ENCODE peak calls at places on chromosome 7, in four cellular contexts. W is PC-3, X is H9, L is HCT116. S is an unnamed sample.

GRCh38 chr7:77351539-77352004 is 64.6 kb downstream of the GSAP start:
- DNase-seq in W (no peak), X (no peak), L (no peak), S (no peak)

GRCh38 chr7:40726559-40726958 is 591.8 kb downstream of the SUGCT start:
- DNase-seq in W (no peak), X (no peak), L (no peak), S (no peak)

GRCh38 chr7:134587736-134588135 is 38.8 kb downstream of the AKR1B15 start:
- DNase-seq in W (no peak), X (no peak), L (no peak), S (no peak)

GRCh38 chr7:120989571-120990220 is 1.2 kb downstream of the CPED1 start:
- DNase-seq in W (no peak), X (no peak), L (no peak), S (no peak)

GRCh38 chr7:127819975-127820778 is 168.2 kb downstream of the SND1 start:
- DNase-seq in W (no peak), X (no peak), L (peak), S (no peak)

GRCh38 chr7:82690944-82691343 is 247.4 kb upstream of the CACNA2D1 start:
- DNase-seq in W (no peak), X (no peak), L (no peak), S (no peak)

GRCh38 chr7:92696584-92696983 is 106.4 kb upstream of the FAM133B start:
- DNase-seq in W (no peak), X (no peak), L (no peak), S (no peak)

GRCh38 chr7:77687747-77688144 is 8.5 kb upstream of the RSBN1L start:
- DNase-seq in W (no peak), X (no peak), L (no peak), S (no peak)

GRCh38 chr7:29564455-29565185 is 985 bp downstream of the PRR15 start:
- DNase-seq in W (peak), X (peak), L (no peak), S (peak)

GRCh38 chr7:142714375-142714774 is 34.9 kb upstream of the PRSS1 start:
- DNase-seq in W (no peak), X (no peak), L (no peak), S (no peak)

GRCh38 chr7:1099154-1099542 is 11.2 kb downstream of the GPER1 start:
- DNase-seq in W (no peak), X (no peak), L (no peak), S (no peak)
- H3K4me2 ChIP-seq in W (no peak), X (no peak), L (no peak), S (no peak)

GRCh38 chr7:106108988-106109387 is 3.1 kb downstream of the SYPL1 start:
- DNase-seq in W (no peak), X (no peak), L (no peak), S (no peak)

GRCh38 chr7:106102387-106102966 is 9.6 kb downstream of the SYPL1 start:
- DNase-seq in W (no peak), X (no peak), L (no peak), S (no peak)

GRCh38 chr7:106100863-106101262 is 11.2 kb downstream of the SYPL1 start:
- DNase-seq in W (no peak), X (no peak), L (no peak), S (no peak)

GRCh38 chr7:106101726-106102125 is 10.4 kb downstream of the SYPL1 start:
- DNase-seq in W (no peak), X (no peak), L (no peak), S (no peak)

DNA sequence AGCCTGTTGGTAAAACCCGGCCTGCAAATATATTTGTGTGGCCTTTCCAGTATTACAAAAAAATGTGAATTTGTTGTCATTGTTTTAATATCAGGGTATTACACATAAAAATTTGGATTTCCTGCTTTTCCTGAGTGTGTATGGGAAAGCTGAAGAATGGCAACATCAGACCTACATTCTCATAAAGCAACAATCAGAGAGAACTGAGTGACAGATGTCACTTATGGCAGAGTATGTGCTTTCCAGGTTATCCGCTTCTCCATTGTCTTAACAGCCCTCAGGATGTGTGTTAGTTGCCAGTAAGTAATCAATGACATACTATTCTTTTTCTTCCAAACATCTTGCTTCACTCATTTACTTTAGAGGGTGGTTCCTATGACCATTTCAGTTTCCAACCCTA is 7.3 kb downstream of the SYPL1 start:
- DNase-seq in W (no peak), X (no peak), L (no peak), S (no peak)
- H3K4me2 ChIP-seq in W (no peak), X (no peak), L (no peak), S (no peak)

GRCh38 chr7:99623091-99623693 is 6.4 kb downstream of the ZSCAN25 start:
- DNase-seq in W (no peak), X (no peak), L (no peak), S (no peak)

GRCh38 chr7:99624487-99624886 is 7.7 kb downstream of the ZSCAN25 start:
- DNase-seq in W (no peak), X (no peak), L (no peak), S (no peak)

GRCh38 chr7:99622596-99622995 is 5.8 kb downstream of the ZSCAN25 start:
- DNase-seq in W (no peak), X (no peak), L (no peak), S (no peak)

GRCh38 chr7:99625321-99625720 is 8.6 kb downstream of the ZSCAN25 start:
- DNase-seq in W (no peak), X (no peak), L (no peak), S (no peak)

GRCh38 chr7:99623702-99624447 is 7.1 kb downstream of the ZSCAN25 start:
- DNase-seq in W (no peak), X (no peak), L (no peak), S (no peak)
- H3K4me2 ChIP-seq in W (no peak), X (no peak), L (no peak), S (no peak)

GRCh38 chr7:105990726-105991465 is 27.8 kb downstream of the CDHR3 start:
- DNase-seq in W (no peak), X (peak), L (no peak), S (peak)
- H3K4me2 ChIP-seq in W (no peak), X (no peak), L (no peak), S (peak)

GRCh38 chr7:19119901-19120486 is 2.6 kb upstream of the TWIST1 start:
- DNase-seq in W (no peak), X (no peak), L (no peak), S (no peak)
- H3K4me2 ChIP-seq in W (no peak), X (peak), L (no peak), S (peak)

GRCh38 chr7:44555350-44555749 is 14.2 kb upstream of the NPC1L1 start:
- DNase-seq in W (no peak), X (no peak), L (no peak), S (no peak)
- H3K4me2 ChIP-seq in W (no peak), X (no peak), L (no peak), S (no peak)

DNA sequence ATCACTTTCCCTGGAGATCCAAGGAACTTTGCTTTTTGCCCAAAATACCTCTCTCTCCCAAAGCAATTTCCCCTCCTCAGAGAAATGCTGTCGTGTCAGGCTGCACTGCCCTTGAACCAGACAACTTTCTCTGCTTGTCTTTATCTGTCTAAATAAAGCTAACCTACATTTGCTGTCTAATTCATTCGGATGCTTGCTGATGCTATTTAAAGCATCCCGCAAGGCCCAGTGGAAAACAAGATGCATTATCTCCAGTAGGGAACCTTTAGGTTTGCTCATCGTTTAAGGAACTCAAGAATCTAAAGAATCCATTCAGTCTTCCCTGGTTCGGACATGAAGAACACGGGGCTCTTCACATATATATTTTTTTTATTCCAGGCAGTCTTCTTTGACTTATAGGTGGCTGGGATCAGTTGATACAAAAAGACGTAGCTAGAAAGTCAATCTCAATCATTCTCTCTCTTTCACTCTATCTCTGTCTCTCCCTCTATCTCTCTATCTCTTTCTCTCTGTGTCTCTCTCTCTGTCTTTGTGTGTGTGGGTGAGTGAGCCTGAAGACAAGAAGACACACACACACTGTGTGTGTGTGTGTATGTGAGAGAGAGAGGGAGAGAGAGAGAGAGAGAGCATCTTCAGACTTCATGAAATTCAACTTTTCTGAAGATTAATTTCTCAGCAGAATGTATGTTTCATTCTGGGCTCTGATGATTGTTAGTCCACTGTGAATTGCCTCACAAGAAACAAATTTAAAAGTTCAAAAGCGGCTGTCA is 92.8 kb upstream of the MKLN1 start:
- DNase-seq in W (no peak), X (no peak), L (no peak), S (no peak)
- H3K4me2 ChIP-seq in W (peak), X (no peak), L (peak), S (no peak)

DNA sequence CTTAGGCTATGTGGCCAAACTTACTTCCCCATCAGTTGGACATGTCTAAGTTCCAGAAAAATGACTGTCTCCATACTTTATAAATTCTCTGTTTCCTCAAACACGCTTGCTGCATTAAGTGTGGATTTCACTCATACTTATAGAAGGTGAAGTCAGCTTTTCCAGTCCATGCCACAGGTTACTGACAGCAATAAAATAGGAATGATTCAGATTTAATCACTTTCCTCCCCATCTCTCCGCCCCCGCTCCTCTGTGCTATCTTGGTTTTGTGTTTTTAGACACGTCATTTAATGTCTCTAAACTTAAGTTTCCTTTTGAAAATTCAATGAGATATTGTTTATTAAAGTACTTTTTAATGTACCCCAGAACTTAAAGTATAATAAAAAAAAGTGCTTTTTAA is 1097.9 kb upstream of the C7orf33 start:
- DNase-seq in W (peak), X (no peak), L (no peak), S (no peak)
- H3K4me2 ChIP-seq in W (peak), X (no peak), L (no peak), S (no peak)